ENCODE peak calls at places on chromosomes 12 and 14, in four cellular contexts. One of them, this sample, is unnamed.

GRCh38 chr12:109544955-109545531 is 28.3 kb downstream of the MMAB start:
- DNase-seq in upper lobe of right lung: no peak
- DNase-seq in hepatocyte: no peak
- DNase-seq in coronary artery: no peak
- DNase-seq in this sample: no peak

GRCh38 chr14:99129998-99130397 is 142.0 kb downstream of the BCL11B start:
- DNase-seq in hepatocyte: no peak
- DNase-seq in coronary artery: no peak
- DNase-seq in upper lobe of right lung: no peak
- DNase-seq in this sample: no peak

GRCh38 chr12:32140867-32141266 is 34.2 kb downstream of the BICD1 start:
- DNase-seq in hepatocyte: no peak
- DNase-seq in upper lobe of right lung: no peak
- DNase-seq in coronary artery: no peak
- DNase-seq in this sample: no peak

GRCh38 chr14:33404054-33404453 is 465.4 kb downstream of the NPAS3 start:
- DNase-seq in upper lobe of right lung: no peak
- DNase-seq in coronary artery: no peak
- DNase-seq in hepatocyte: peak
- DNase-seq in this sample: peak

GRCh38 chr12:64186789-64187188 is 35.3 kb downstream of the KICS2 start:
- DNase-seq in hepatocyte: no peak
- DNase-seq in upper lobe of right lung: no peak
- DNase-seq in coronary artery: no peak
- DNase-seq in this sample: no peak

GRCh38 chr12:19764408-19764807 is 325.1 kb downstream of the AEBP2 start:
- DNase-seq in coronary artery: no peak
- DNase-seq in upper lobe of right lung: no peak
- DNase-seq in hepatocyte: no peak
- DNase-seq in this sample: no peak

GRCh38 chr12:460301-461230 is 827 bp downstream of the B4GALNT3 start:
- DNase-seq in coronary artery: no peak
- DNase-seq in upper lobe of right lung: peak
- DNase-seq in hepatocyte: peak
- DNase-seq in this sample: peak

GRCh38 chr12:68163546-68164210 is 4.1 kb upstream of the IFNG start:
- DNase-seq in hepatocyte: no peak
- DNase-seq in coronary artery: no peak
- DNase-seq in upper lobe of right lung: no peak
- DNase-seq in this sample: no peak

GRCh38 chr12:3770891-3771290 is 18.0 kb upstream of the CRACR2A start:
- DNase-seq in upper lobe of right lung: no peak
- DNase-seq in coronary artery: no peak
- DNase-seq in hepatocyte: no peak
- DNase-seq in this sample: peak

GRCh38 chr12:70052931-70053497 is 190.2 kb upstream of the CNOT2 start:
- DNase-seq in upper lobe of right lung: no peak
- DNase-seq in coronary artery: no peak
- DNase-seq in hepatocyte: peak
- DNase-seq in this sample: no peak

GRCh38 chr14:34098045-34098984 is 147.4 kb upstream of the EGLN3 start:
- DNase-seq in coronary artery: no peak
- DNase-seq in upper lobe of right lung: no peak
- DNase-seq in hepatocyte: peak
- DNase-seq in this sample: peak

GRCh38 chr12:12784911-12785814 is at the start of gene APOLD1:
- DNase-seq in upper lobe of right lung: no peak
- DNase-seq in coronary artery: peak
- DNase-seq in hepatocyte: no peak
- DNase-seq in this sample: no peak

GRCh38 chr12:6863033-6863432 is 4.3 kb upstream of the TPI1 start:
- DNase-seq in hepatocyte: no peak
- DNase-seq in upper lobe of right lung: no peak
- DNase-seq in coronary artery: no peak
- DNase-seq in this sample: no peak

GRCh38 chr14:51950007-51950406 is 39.3 kb upstream of the RTRAF start:
- DNase-seq in coronary artery: no peak
- DNase-seq in hepatocyte: no peak
- DNase-seq in upper lobe of right lung: no peak
- DNase-seq in this sample: no peak

GRCh38 chr12:47725893-47726292 is 603 bp upstream of the ENDOU start:
- DNase-seq in hepatocyte: peak
- DNase-seq in coronary artery: no peak
- DNase-seq in upper lobe of right lung: no peak
- DNase-seq in this sample: no peak

GRCh38 chr12:12714276-12715001 is 2.7 kb upstream of the CDKN1B start:
- DNase-seq in coronary artery: no peak
- DNase-seq in upper lobe of right lung: peak
- DNase-seq in hepatocyte: peak
- DNase-seq in this sample: no peak

GRCh38 chr12:59803735-59804134 is 207.9 kb downstream of the SLC16A7 start:
- DNase-seq in hepatocyte: no peak
- DNase-seq in upper lobe of right lung: no peak
- DNase-seq in coronary artery: no peak
- DNase-seq in this sample: no peak

GRCh38 chr12:53659609-53660008 is 16.3 kb downstream of the ATP5MC2 start:
- DNase-seq in upper lobe of right lung: no peak
- DNase-seq in coronary artery: no peak
- DNase-seq in hepatocyte: no peak
- DNase-seq in this sample: peak

GRCh38 chr12:58809064-58809607 is 111.2 kb downstream of the LRIG3 start:
- DNase-seq in coronary artery: no peak
- DNase-seq in upper lobe of right lung: no peak
- DNase-seq in hepatocyte: peak
- DNase-seq in this sample: no peak

GRCh38 chr12:50182461-50182860 is 15.3 kb upstream of the CERS5 start:
- DNase-seq in coronary artery: no peak
- DNase-seq in upper lobe of right lung: no peak
- DNase-seq in hepatocyte: no peak
- DNase-seq in this sample: no peak

GRCh38 chr14:61438860-61439765 is 117.7 kb downstream of the PRKCH start:
- DNase-seq in coronary artery: no peak
- DNase-seq in hepatocyte: peak
- DNase-seq in upper lobe of right lung: peak
- DNase-seq in this sample: peak

GRCh38 chr12:127041985-127042625 is 1224.9 kb upstream of the TMEM132C start:
- DNase-seq in coronary artery: no peak
- DNase-seq in upper lobe of right lung: no peak
- DNase-seq in hepatocyte: no peak
- DNase-seq in this sample: no peak

GRCh38 chr12:55874465-55874864 is 31.7 kb upstream of the MMP19 start:
- DNase-seq in upper lobe of right lung: no peak
- DNase-seq in hepatocyte: no peak
- DNase-seq in coronary artery: no peak
- DNase-seq in this sample: no peak

GRCh38 chr12:91382081-91382543 is 199.5 kb upstream of the DCN start:
- DNase-seq in upper lobe of right lung: peak
- DNase-seq in coronary artery: peak
- DNase-seq in hepatocyte: peak
- DNase-seq in this sample: peak

GRCh38 chr14:53064461-53064860 is 88.7 kb downstream of the DDHD1 start:
- DNase-seq in hepatocyte: no peak
- DNase-seq in upper lobe of right lung: no peak
- DNase-seq in coronary artery: no peak
- DNase-seq in this sample: no peak

GRCh38 chr14:73567365-73567764 is 1.6 kb upstream of the ACOT2 start:
- DNase-seq in coronary artery: no peak
- DNase-seq in hepatocyte: no peak
- DNase-seq in upper lobe of right lung: no peak
- DNase-seq in this sample: no peak

GRCh38 chr14:91614187-91614586 is 104.1 kb upstream of the PPP4R3A start:
- DNase-seq in coronary artery: no peak
- DNase-seq in hepatocyte: no peak
- DNase-seq in upper lobe of right lung: no peak
- DNase-seq in this sample: no peak

GRCh38 chr12:81896771-81897170 is 137.6 kb upstream of the PPFIA2 start:
- DNase-seq in upper lobe of right lung: no peak
- DNase-seq in coronary artery: no peak
- DNase-seq in hepatocyte: peak
- DNase-seq in this sample: peak

GRCh38 chr12:79765157-79765556 is 74.4 kb upstream of the PAWR start:
- DNase-seq in coronary artery: no peak
- DNase-seq in hepatocyte: no peak
- DNase-seq in upper lobe of right lung: no peak
- DNase-seq in this sample: no peak

GRCh38 chr14:28382460-28383220 is 383.9 kb upstream of the FOXG1 start:
- DNase-seq in hepatocyte: peak
- DNase-seq in coronary artery: no peak
- DNase-seq in upper lobe of right lung: no peak
- DNase-seq in this sample: peak

GRCh38 chr14:91170504-91171121 is 56.7 kb downstream of the DGLUCY start:
- DNase-seq in upper lobe of right lung: no peak
- DNase-seq in coronary artery: no peak
- DNase-seq in hepatocyte: no peak
- DNase-seq in this sample: peak

DNA sequence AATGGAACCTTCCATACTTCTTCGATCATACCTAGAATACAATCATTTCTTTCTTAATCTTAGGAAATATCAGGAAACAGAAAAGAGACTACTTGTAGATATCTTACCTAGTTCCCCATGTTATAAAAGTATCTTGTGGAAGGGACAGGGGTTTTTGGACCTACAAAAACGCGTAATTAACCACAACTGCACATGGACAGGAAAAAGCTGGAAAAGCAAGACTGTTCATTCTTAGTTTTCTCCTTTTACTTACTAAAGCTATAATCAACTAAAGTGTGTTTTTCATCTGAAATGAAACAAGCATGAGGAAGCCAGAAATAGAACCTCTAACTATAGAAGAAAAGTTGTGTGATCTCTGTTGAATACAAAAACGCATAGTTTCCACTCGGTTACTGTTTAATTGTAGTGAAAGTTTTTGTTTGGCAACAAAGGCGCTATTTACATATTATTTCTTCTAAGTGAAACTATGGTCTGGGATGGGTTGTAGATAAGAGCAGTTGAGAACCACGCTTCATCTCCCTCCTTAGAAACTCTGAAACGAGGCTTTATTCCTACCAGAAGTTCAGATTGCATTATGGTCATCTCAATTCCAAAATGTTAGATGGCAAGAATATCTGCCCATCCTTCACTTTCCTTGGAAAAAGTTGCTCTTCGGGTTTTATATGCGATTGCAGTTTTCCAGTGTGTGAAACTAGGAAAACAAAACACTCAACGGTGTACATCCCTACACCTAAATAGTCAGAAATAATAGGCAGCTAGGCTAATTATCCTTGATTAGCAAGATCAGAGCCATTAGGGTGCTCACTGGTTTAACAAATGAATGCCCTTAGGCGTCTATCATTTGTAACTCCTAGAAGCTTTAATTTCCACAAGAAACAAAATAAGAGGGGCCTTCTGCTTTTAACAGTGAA is 1.1 kb downstream of the BCAT1 start:
- DNase-seq in coronary artery: no peak
- DNase-seq in hepatocyte: no peak
- DNase-seq in upper lobe of right lung: no peak
- DNase-seq in this sample: no peak
- H3K27ac ChIP-seq in coronary artery: peak
- H3K27ac ChIP-seq in hepatocyte: peak
- H3K27ac ChIP-seq in upper lobe of right lung: peak
- H3K27ac ChIP-seq in this sample: no peak

GRCh38 chr14:69043007-69043444 is 63.9 kb upstream of the ACTN1 start:
- DNase-seq in hepatocyte: no peak
- DNase-seq in coronary artery: peak
- DNase-seq in upper lobe of right lung: peak
- DNase-seq in this sample: no peak

GRCh38 chr14:69041783-69042182 is 62.7 kb upstream of the ACTN1 start:
- DNase-seq in coronary artery: no peak
- DNase-seq in upper lobe of right lung: no peak
- DNase-seq in hepatocyte: no peak
- DNase-seq in this sample: no peak

GRCh38 chr14:69044296-69044695 is 65.2 kb upstream of the ACTN1 start:
- DNase-seq in hepatocyte: no peak
- DNase-seq in coronary artery: no peak
- DNase-seq in upper lobe of right lung: no peak
- DNase-seq in this sample: no peak

GRCh38 chr14:69043598-69044267 is 64.6 kb upstream of the ACTN1 start:
- DNase-seq in hepatocyte: no peak
- DNase-seq in coronary artery: peak
- DNase-seq in upper lobe of right lung: no peak
- DNase-seq in this sample: no peak

GRCh38 chr14:69042309-69043006 is 63.4 kb upstream of the ACTN1 start:
- DNase-seq in hepatocyte: no peak
- DNase-seq in upper lobe of right lung: no peak
- DNase-seq in coronary artery: no peak
- DNase-seq in this sample: no peak
- H3K27ac ChIP-seq in hepatocyte: peak
- H3K27ac ChIP-seq in upper lobe of right lung: peak
- H3K27ac ChIP-seq in coronary artery: peak
- H3K27ac ChIP-seq in this sample: no peak

DNA sequence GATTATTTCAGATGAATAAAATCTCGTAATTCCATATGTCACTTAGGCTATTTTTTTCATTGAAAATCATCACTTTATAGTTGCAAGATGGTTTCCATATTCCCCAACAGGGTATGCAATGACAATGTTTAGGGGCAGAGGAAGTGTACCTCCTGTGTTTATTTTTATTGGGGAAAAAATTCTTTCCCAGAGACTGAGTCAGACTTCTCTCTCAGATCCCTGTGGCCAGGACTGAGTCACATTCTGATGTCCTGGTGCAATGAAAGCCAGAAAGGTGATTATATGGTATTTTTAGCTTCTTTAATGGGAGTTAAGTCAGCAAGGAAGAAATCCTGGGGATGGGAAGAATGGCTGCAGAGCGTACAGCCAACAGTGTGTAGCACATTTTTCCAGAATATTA is 196.9 kb upstream of the ALG10 start:
- DNase-seq in upper lobe of right lung: no peak
- DNase-seq in hepatocyte: no peak
- DNase-seq in coronary artery: no peak
- DNase-seq in this sample: no peak
- H3K27ac ChIP-seq in upper lobe of right lung: no peak
- H3K27ac ChIP-seq in hepatocyte: no peak
- H3K27ac ChIP-seq in coronary artery: no peak
- H3K27ac ChIP-seq in this sample: no peak

GRCh38 chr14:64493455-64493854 is 10.2 kb downstream of the ZBTB25 start:
- DNase-seq in upper lobe of right lung: no peak
- DNase-seq in hepatocyte: no peak
- DNase-seq in coronary artery: no peak
- DNase-seq in this sample: no peak

GRCh38 chr14:64495252-64495651 is 8.4 kb downstream of the ZBTB25 start:
- DNase-seq in coronary artery: no peak
- DNase-seq in upper lobe of right lung: no peak
- DNase-seq in hepatocyte: no peak
- DNase-seq in this sample: no peak

GRCh38 chr14:64500088-64500487 is 3.5 kb downstream of the ZBTB25 start:
- DNase-seq in coronary artery: no peak
- DNase-seq in hepatocyte: no peak
- DNase-seq in upper lobe of right lung: no peak
- DNase-seq in this sample: no peak

GRCh38 chr14:64501326-64502171 is 2.1 kb downstream of the ZBTB25 start:
- DNase-seq in coronary artery: peak
- DNase-seq in upper lobe of right lung: peak
- DNase-seq in hepatocyte: peak
- DNase-seq in this sample: peak

GRCh38 chr14:64496764-64497163 is 6.9 kb downstream of the ZBTB25 start:
- DNase-seq in coronary artery: no peak
- DNase-seq in upper lobe of right lung: no peak
- DNase-seq in hepatocyte: no peak
- DNase-seq in this sample: no peak
- H3K27ac ChIP-seq in coronary artery: no peak
- H3K27ac ChIP-seq in upper lobe of right lung: no peak
- H3K27ac ChIP-seq in hepatocyte: no peak
- H3K27ac ChIP-seq in this sample: no peak

GRCh38 chr14:77036484-77037337 is 8.2 kb upstream of the IRF2BPL start:
- DNase-seq in hepatocyte: no peak
- DNase-seq in upper lobe of right lung: no peak
- DNase-seq in coronary artery: no peak
- DNase-seq in this sample: peak
- H3K27ac ChIP-seq in hepatocyte: peak
- H3K27ac ChIP-seq in upper lobe of right lung: peak
- H3K27ac ChIP-seq in coronary artery: peak
- H3K27ac ChIP-seq in this sample: peak